ENCODE peak calls at places on chromosomes 7 and 10, in five cellular contexts. One of them, this sample, is unnamed. For H3K4me1, the result is how much of the 10 kb centered on the place peaks cover.

GRCh38 chr7:148163246-148163645 is 427.3 kb upstream of the C7orf33 start:
- DNase-seq in adrenal gland: no peak
- DNase-seq in body of pancreas: no peak
- DNase-seq in prostate gland: no peak
- DNase-seq in A549: no peak
- DNase-seq in this sample: no peak

GRCh38 chr7:76397409-76398183 is 11.9 kb downstream of the SSC4D start:
- DNase-seq in body of pancreas: peak
- DNase-seq in prostate gland: peak
- DNase-seq in A549: peak
- DNase-seq in adrenal gland: peak
- DNase-seq in this sample: peak

GRCh38 chr7:2013381-2014311 is 219.1 kb downstream of the MAD1L1 start:
- DNase-seq in body of pancreas: peak
- DNase-seq in adrenal gland: no peak
- DNase-seq in A549: no peak
- DNase-seq in prostate gland: no peak
- DNase-seq in this sample: no peak

GRCh38 chr10:4512557-4513286 is 313.3 kb upstream of the AKR1E2 start:
- DNase-seq in prostate gland: peak
- DNase-seq in body of pancreas: peak
- DNase-seq in A549: peak
- DNase-seq in adrenal gland: no peak
- DNase-seq in this sample: no peak

GRCh38 chr10:6103591-6103990 is 14.8 kb downstream of the RBM17 start:
- DNase-seq in body of pancreas: no peak
- DNase-seq in prostate gland: no peak
- DNase-seq in A549: no peak
- DNase-seq in adrenal gland: no peak
- DNase-seq in this sample: no peak

GRCh38 chr10:4998671-4999070 is 5.0 kb downstream of the AKR1C2 start:
- DNase-seq in body of pancreas: no peak
- DNase-seq in adrenal gland: no peak
- DNase-seq in A549: no peak
- DNase-seq in prostate gland: no peak
- DNase-seq in this sample: no peak

GRCh38 chr7:130888468-130888867 is 154.5 kb upstream of the KLF14 start:
- DNase-seq in body of pancreas: no peak
- DNase-seq in A549: no peak
- DNase-seq in prostate gland: no peak
- DNase-seq in adrenal gland: peak
- DNase-seq in this sample: no peak

GRCh38 chr10:44300666-44301649 is 83.9 kb downstream of the CXCL12 start:
- DNase-seq in A549: peak
- DNase-seq in prostate gland: no peak
- DNase-seq in adrenal gland: peak
- DNase-seq in body of pancreas: peak
- DNase-seq in this sample: no peak

GRCh38 chr10:65350619-65351018 is 1575.2 kb upstream of the LRRTM3 start:
- DNase-seq in A549: no peak
- DNase-seq in body of pancreas: no peak
- DNase-seq in prostate gland: no peak
- DNase-seq in adrenal gland: no peak
- DNase-seq in this sample: no peak

GRCh38 chr7:34837316-34837715 is 179.3 kb downstream of the NPSR1 start:
- DNase-seq in A549: no peak
- DNase-seq in adrenal gland: no peak
- DNase-seq in prostate gland: no peak
- DNase-seq in body of pancreas: no peak
- DNase-seq in this sample: no peak

GRCh38 chr10:12018438-12019342 is 23.9 kb downstream of the UPF2 start:
- DNase-seq in prostate gland: no peak
- DNase-seq in adrenal gland: no peak
- DNase-seq in body of pancreas: no peak
- DNase-seq in A549: no peak
- DNase-seq in this sample: no peak

GRCh38 chr10:12010353-12010752 is 32.3 kb downstream of the UPF2 start:
- DNase-seq in A549: no peak
- DNase-seq in prostate gland: no peak
- DNase-seq in adrenal gland: no peak
- DNase-seq in body of pancreas: no peak
- DNase-seq in this sample: no peak

GRCh38 chr10:12019343-12019971 is 23.2 kb downstream of the UPF2 start:
- DNase-seq in adrenal gland: no peak
- DNase-seq in body of pancreas: no peak
- DNase-seq in prostate gland: no peak
- DNase-seq in A549: no peak
- DNase-seq in this sample: no peak

DNA sequence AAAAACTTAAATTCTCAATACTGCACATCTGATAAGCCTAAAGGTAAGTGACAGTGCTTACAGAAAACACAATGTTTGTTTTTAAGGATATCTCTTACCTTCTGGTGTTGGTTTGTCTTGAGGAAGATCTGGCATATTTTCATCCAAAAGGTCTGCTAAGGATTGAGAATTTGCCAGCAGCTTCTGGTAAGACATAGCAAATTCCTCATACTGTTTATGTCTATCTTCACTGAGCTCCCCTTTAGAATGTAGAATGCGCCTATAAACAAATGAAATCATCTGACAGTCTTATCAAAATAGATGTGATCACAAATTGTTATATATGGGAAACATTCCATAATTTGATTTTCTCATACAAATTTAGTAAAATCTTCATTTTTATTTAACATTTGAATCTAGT is 28.7 kb downstream of the UPF2 start:
- DNase-seq in adrenal gland: no peak
- DNase-seq in body of pancreas: no peak
- DNase-seq in prostate gland: no peak
- DNase-seq in A549: no peak
- DNase-seq in this sample: no peak
- TF ChIP-seq POLR2A in adrenal gland: no peak
- TF ChIP-seq POLR2A in body of pancreas: no peak
- TF ChIP-seq POLR2A in prostate gland: no peak
- TF ChIP-seq POLR2A in A549: no peak
- TF ChIP-seq POLR2A in this sample: no peak

DNA sequence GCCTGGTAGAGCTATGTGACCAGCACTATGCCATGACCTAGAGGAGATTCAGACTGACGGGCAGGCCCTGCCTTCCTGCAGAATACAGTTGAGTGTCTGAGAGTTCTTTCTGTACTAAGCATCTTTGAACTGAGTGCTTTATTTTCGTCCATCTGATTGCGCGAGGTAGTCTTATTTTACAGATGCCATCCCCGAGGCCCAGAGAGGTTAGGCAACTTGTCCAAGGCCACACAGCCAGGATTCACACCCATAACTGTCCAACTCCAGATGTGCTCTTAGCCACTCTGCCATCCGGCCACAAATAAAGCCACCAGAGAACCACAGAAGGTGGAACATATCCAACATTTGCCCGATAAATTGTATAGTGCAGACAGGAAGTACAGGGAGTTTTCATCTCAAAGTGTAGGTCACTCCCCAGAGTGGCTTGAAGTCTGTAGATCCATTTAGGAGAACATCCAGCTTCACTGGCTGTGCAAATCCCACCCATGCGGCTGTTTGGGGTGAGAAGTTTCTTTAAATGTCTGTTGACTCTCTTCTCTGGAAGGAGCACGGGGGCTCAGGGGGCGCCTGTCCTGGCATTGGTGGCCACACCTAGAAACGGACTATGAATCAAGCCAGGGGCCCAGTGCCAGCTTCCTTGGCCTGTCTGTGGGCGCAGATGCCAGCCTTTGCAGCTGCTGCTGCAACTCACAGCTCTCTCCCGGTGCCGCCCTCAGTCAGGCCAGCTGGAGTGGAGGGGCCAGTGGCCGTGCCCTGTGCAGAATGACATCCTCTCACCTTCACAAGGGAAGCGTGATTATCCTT is 11.1 kb downstream of the CHST3 start:
- DNase-seq in body of pancreas: peak
- DNase-seq in prostate gland: peak
- DNase-seq in adrenal gland: peak
- DNase-seq in A549: no peak
- DNase-seq in this sample: no peak
- H3K4me1 ChIP-seq in body of pancreas: half or more
- H3K4me1 ChIP-seq in prostate gland: under half
- H3K4me1 ChIP-seq in adrenal gland: half or more
- H3K4me1 ChIP-seq in A549: half or more
- H3K4me1 ChIP-seq in this sample: under half

GRCh38 chr7:96426685-96427084 is 104.8 kb upstream of the SLC25A13 start:
- DNase-seq in A549: no peak
- DNase-seq in adrenal gland: no peak
- DNase-seq in body of pancreas: no peak
- DNase-seq in prostate gland: no peak
- DNase-seq in this sample: no peak
- H3K27ac ChIP-seq in A549: no peak
- H3K27ac ChIP-seq in adrenal gland: no peak
- H3K27ac ChIP-seq in body of pancreas: no peak
- H3K27ac ChIP-seq in prostate gland: no peak
- H3K27ac ChIP-seq in this sample: peak

GRCh38 chr10:11168423-11169100 is 150.9 kb downstream of the CELF2 start:
- DNase-seq in prostate gland: no peak
- DNase-seq in A549: no peak
- DNase-seq in body of pancreas: no peak
- DNase-seq in adrenal gland: no peak
- DNase-seq in this sample: no peak

GRCh38 chr10:11167233-11167979 is 149.7 kb downstream of the CELF2 start:
- DNase-seq in prostate gland: no peak
- DNase-seq in body of pancreas: no peak
- DNase-seq in A549: no peak
- DNase-seq in adrenal gland: no peak
- DNase-seq in this sample: no peak

GRCh38 chr10:11163990-11164805 is 146.5 kb downstream of the CELF2 start:
- DNase-seq in adrenal gland: no peak
- DNase-seq in A549: no peak
- DNase-seq in body of pancreas: no peak
- DNase-seq in prostate gland: no peak
- DNase-seq in this sample: no peak

GRCh38 chr10:11164806-11165590 is 147.3 kb downstream of the CELF2 start:
- DNase-seq in A549: no peak
- DNase-seq in adrenal gland: peak
- DNase-seq in prostate gland: peak
- DNase-seq in body of pancreas: peak
- DNase-seq in this sample: peak

GRCh38 chr10:11165591-11166543 is 148.2 kb downstream of the CELF2 start:
- DNase-seq in body of pancreas: peak
- DNase-seq in prostate gland: peak
- DNase-seq in adrenal gland: no peak
- DNase-seq in A549: no peak
- DNase-seq in this sample: peak
- TF ChIP-seq POLR2A in body of pancreas: no peak
- TF ChIP-seq POLR2A in prostate gland: no peak
- TF ChIP-seq POLR2A in adrenal gland: no peak
- TF ChIP-seq POLR2A in A549: no peak
- TF ChIP-seq POLR2A in this sample: peak

GRCh38 chr7:140924821-140925421 is at the start of gene BRAF:
- DNase-seq in A549: peak
- DNase-seq in prostate gland: peak
- DNase-seq in adrenal gland: peak
- DNase-seq in body of pancreas: peak
- DNase-seq in this sample: peak
- H3K4me1 ChIP-seq in A549: under half
- H3K4me1 ChIP-seq in prostate gland: under half
- H3K4me1 ChIP-seq in adrenal gland: under half
- H3K4me1 ChIP-seq in body of pancreas: under half
- H3K4me1 ChIP-seq in this sample: under half

DNA sequence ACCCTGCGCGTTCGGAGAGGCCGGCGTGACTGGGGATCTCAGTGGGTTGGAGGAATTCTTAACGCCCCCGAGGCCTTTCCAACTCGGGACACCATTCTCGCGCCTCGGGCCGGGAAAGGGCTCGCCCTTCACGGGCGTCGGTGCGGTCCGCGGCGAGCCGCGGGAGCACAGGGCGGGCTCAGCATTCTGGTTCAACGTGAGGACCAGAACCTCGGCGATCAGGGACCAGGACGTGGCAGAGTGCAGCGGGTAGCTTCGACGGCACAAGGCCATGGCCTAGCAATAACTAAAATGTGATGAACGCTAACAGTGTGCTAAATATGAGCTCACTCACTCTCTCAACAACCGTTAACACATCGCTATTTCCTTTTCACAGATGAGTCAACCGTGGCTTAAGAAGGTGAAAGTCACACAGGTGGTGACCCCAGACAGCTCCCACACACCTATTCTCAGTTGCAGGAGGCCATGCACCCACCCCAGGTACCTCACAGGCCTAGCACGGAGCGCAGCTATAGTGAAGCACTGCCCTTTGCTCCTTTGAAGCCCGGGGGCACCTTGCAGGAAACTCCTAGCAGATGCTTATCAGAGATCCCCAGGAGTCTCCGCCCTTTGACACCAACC is 4.5 kb upstream of the EMX2 start:
- DNase-seq in A549: no peak
- DNase-seq in prostate gland: no peak
- DNase-seq in body of pancreas: no peak
- DNase-seq in adrenal gland: no peak
- DNase-seq in this sample: no peak
- H3K27ac ChIP-seq in A549: no peak
- H3K27ac ChIP-seq in prostate gland: no peak
- H3K27ac ChIP-seq in body of pancreas: no peak
- H3K27ac ChIP-seq in adrenal gland: no peak
- H3K27ac ChIP-seq in this sample: no peak

DNA sequence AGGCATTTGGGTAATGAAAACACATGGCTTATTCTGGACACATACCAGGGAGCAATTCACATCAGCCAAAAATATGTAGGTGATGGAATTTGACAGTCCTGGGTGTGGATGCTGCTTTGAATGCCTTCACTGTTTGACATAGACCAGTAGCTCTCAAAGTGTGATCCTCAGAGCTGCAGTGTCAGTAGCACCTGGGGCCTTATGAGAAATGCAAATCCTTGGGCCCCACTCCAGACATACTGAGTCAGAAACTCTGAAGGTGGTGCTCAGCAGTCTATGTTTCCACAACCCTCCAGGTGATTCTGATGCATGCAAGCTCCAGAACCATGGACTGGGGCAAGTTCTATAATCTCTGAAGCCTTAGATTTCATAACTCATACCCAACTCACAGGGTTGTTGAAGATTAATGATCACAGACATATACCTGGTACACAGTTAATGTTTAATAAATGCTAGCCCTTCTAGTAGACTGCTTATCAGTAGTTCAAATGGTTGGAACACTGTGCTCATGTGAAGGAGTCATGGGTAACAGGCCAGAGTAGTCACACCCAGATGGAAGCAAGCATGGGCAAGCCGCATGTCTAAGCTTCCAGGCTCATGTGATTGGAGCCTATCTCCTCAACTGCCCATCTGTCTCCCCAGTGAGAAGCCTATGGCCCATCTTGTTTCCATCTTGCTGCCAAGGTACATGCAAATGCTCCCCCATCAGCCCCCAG is 715.6 kb downstream of the GRID1 start:
- DNase-seq in A549: no peak
- DNase-seq in adrenal gland: no peak
- DNase-seq in body of pancreas: no peak
- DNase-seq in prostate gland: no peak
- DNase-seq in this sample: no peak
- TF ChIP-seq POLR2A in A549: no peak
- TF ChIP-seq POLR2A in adrenal gland: no peak
- TF ChIP-seq POLR2A in body of pancreas: no peak
- TF ChIP-seq POLR2A in prostate gland: no peak
- TF ChIP-seq POLR2A in this sample: no peak

GRCh38 chr10:30039988-30040387 is 19.4 kb downstream of the JCAD start:
- DNase-seq in prostate gland: no peak
- DNase-seq in body of pancreas: no peak
- DNase-seq in adrenal gland: no peak
- DNase-seq in A549: no peak
- DNase-seq in this sample: no peak
- H3K4me1 ChIP-seq in prostate gland: under half
- H3K4me1 ChIP-seq in body of pancreas: under half
- H3K4me1 ChIP-seq in adrenal gland: under half
- H3K4me1 ChIP-seq in A549: under half
- H3K4me1 ChIP-seq in this sample: under half

This sample was measured in tibial nerve.